ENCODE peak calls at places on chromosomes 4 and X, in seven cellular contexts. W, A, B, I, L, C and H are unnamed samples.

GRCh38 chr4:161936625-161937133 is 227.1 kb downstream of the FSTL5 start:
- ATAC-seq in W (no peak), B (no peak), C (no peak), I (no peak), A (no peak), L (no peak), H (no peak)

GRCh38 chr4:185534850-185535761 is at the start of gene PDLIM3:
- ATAC-seq in C (no peak), L (peak), W (peak), I (peak), B (peak), A (peak), H (peak)

GRCh38 chrX:17535229-17535628 is 160.2 kb downstream of the NHS start:
- ATAC-seq in W (no peak), C (no peak), A (no peak), L (no peak), I (no peak), B (no peak), H (peak)

GRCh38 chr4:92121099-92121498 is 182.7 kb upstream of the GRID2 start:
- ATAC-seq in C (no peak), W (no peak), A (no peak), L (no peak), I (peak), B (no peak), H (no peak)

GRCh38 chrX:153964105-153964504 is 7.5 kb downstream of the HCFC1 start:
- ATAC-seq in B (no peak), I (no peak), A (no peak), W (no peak), C (no peak), L (no peak), H (no peak)

GRCh38 chr4:183636488-183636887 is 22.5 kb downstream of the RWDD4 start:
- ATAC-seq in B (no peak), I (no peak), A (no peak), W (no peak), L (no peak), C (no peak), H (no peak)

GRCh38 chrX:135985974-135986312 is 708 bp downstream of the SLC9A6 start:
- ATAC-seq in L (no peak), I (no peak), A (no peak), B (no peak), C (no peak), W (no peak), H (no peak)

GRCh38 chrX:150605603-150606002 is 37.2 kb downstream of the MTM1 start:
- ATAC-seq in B (no peak), W (no peak), C (no peak), A (no peak), L (no peak), I (no peak), H (no peak)

GRCh38 chr4:25283948-25284347 is 28.6 kb upstream of the ZCCHC4 start:
- ATAC-seq in A (no peak), W (no peak), B (no peak), C (no peak), I (no peak), L (no peak), H (no peak)

GRCh38 chrX:47960400-47960799 is 43.4 kb downstream of the ZNF182 start:
- ATAC-seq in L (no peak), B (no peak), I (no peak), A (no peak), W (no peak), C (no peak), H (no peak)

GRCh38 chr4:102809190-102809589 is 18.2 kb downstream of the UBE2D3 start:
- ATAC-seq in C (peak), W (peak), I (peak), L (peak), B (peak), A (no peak), H (peak)

GRCh38 chr4:169098054-169098896 is 88.2 kb upstream of the CBR4 start:
- ATAC-seq in B (peak), A (no peak), C (no peak), L (no peak), I (no peak), W (no peak), H (no peak)

GRCh38 chr4:1964443-1964842 is 44.3 kb downstream of the NELFA start:
- ATAC-seq in L (no peak), C (no peak), W (no peak), I (no peak), A (no peak), B (no peak), H (no peak)

GRCh38 chrX:19392078-19392477 is 48.4 kb downstream of the PDHA1 start:
- ATAC-seq in L (no peak), B (no peak), A (no peak), C (no peak), W (no peak), I (no peak), H (no peak)

GRCh38 chr4:153261431-153261830 is 57.2 kb downstream of the TRIM2 start:
- ATAC-seq in I (no peak), W (no peak), B (no peak), A (no peak), L (no peak), C (no peak), H (no peak)

GRCh38 chr4:107837298-107837697 is 12.6 kb downstream of the SGMS2 start:
- ATAC-seq in I (peak), C (no peak), B (no peak), A (no peak), W (no peak), L (no peak), H (no peak)

GRCh38 chr4:155973639-155974475 is 20.2 kb upstream of the CTSO start:
- ATAC-seq in L (no peak), B (no peak), A (no peak), I (no peak), W (no peak), C (no peak), H (no peak)

GRCh38 chrX:2627272-2627867 is 63.7 kb upstream of the CD99 start:
- ATAC-seq in A (peak), B (no peak), C (no peak), I (peak), W (peak), L (no peak), H (peak)

GRCh38 chr4:790466-790820 is 35.5 kb downstream of the CPLX1 start:
- ATAC-seq in W (no peak), C (no peak), L (no peak), B (no peak), A (no peak), I (no peak), H (no peak)

GRCh38 chr4:41160010-41160789 is 54.1 kb downstream of the APBB2 start:
- ATAC-seq in B (no peak), W (no peak), A (no peak), L (no peak), C (no peak), I (no peak), H (no peak)

GRCh38 chrX:124018031-124018430 is 56.5 kb downstream of the STAG2 start:
- ATAC-seq in B (no peak), I (no peak), L (no peak), W (no peak), C (no peak), A (no peak), H (no peak)

GRCh38 chr4:8131826-8132225 is 26.8 kb downstream of the ABLIM2 start:
- ATAC-seq in C (no peak), B (no peak), A (no peak), I (no peak), W (no peak), L (no peak), H (no peak)

GRCh38 chr4:10006604-10007435 is 14.5 kb downstream of the SLC2A9 start:
- ATAC-seq in A (peak), W (no peak), C (no peak), B (no peak), I (peak), L (peak), H (peak)

GRCh38 chrX:46574337-46574940 is 874 bp downstream of the CHST7 start:
- ATAC-seq in A (no peak), C (peak), W (peak), I (peak), L (peak), B (peak), H (peak)

GRCh38 chr4:26867914-26868684 is 7.5 kb downstream of the STIM2 start:
- ATAC-seq in I (no peak), C (no peak), L (no peak), W (peak), B (no peak), A (no peak), H (peak)

GRCh38 chr4:8861576-8862279 is 9.9 kb downstream of the HMX1 start:
- ATAC-seq in W (no peak), B (no peak), C (no peak), I (no peak), A (no peak), L (no peak), H (no peak)

GRCh38 chr4:38889143-38889542 is 21.5 kb downstream of the FAM114A1 start:
- ATAC-seq in I (peak), C (no peak), A (no peak), B (no peak), W (peak), L (no peak), H (peak)

GRCh38 chrX:30521440-30522182 is 56.0 kb downstream of the TASL start:
- ATAC-seq in L (no peak), A (no peak), W (no peak), I (no peak), C (no peak), B (no peak), H (no peak)

GRCh38 chr4:77022581-77023133 is 53.1 kb downstream of the CCNI start:
- ATAC-seq in W (no peak), B (no peak), A (peak), I (no peak), L (no peak), C (no peak), H (no peak)

GRCh38 chrX:28591542-28591941 is 4.3 kb downstream of the IL1RAPL1 start:
- ATAC-seq in A (no peak), I (peak), W (no peak), L (no peak), C (no peak), B (no peak), H (no peak)

GRCh38 chr4:1357356-1358248 is 10.6 kb downstream of the UVSSA start:
- ATAC-seq in C (no peak), B (peak), L (no peak), W (no peak), I (peak), A (no peak), H (no peak)